ENCODE peak calls at places on chromosomes 4 and X, in ten cellular contexts. M, K, V, D, P, F, X, J, N and U are unnamed samples.

GRCh38 chr4:130336585-130337217 is 1240.7 kb downstream of the C4orf33 start:
- DNase-seq in N (no peak), D (no peak), X (no peak), V (peak; percentile 27), J (no peak), M (no peak), P (no peak), F (peak; percentile 47), K (no peak), U (no peak)

GRCh38 chrX:112901821-112902732 is 61.4 kb upstream of the AMOT start:
- DNase-seq in J (no peak), K (no peak), M (no peak), N (no peak), P (no peak), D (no peak), V (no peak), F (no peak), X (no peak), U (no peak)

GRCh38 chr4:122576261-122577188 is 44.3 kb downstream of the IL21 start:
- DNase-seq in X (no peak), D (no peak), J (peak; percentile 36), N (no peak), M (no peak), F (peak; percentile 75), K (no peak), V (peak; percentile 67), P (peak; percentile 66), U (no peak)

GRCh38 chr4:7608043-7608442 is 173.3 kb upstream of the PSAPL1 start:
- DNase-seq in N (no peak), K (no peak), V (no peak), D (no peak), J (no peak), X (no peak), M (no peak), P (no peak), F (no peak), U (no peak)

GRCh38 chr4:39032218-39033085 is at the start of gene TMEM156:
- DNase-seq in J (no peak), D (no peak), N (no peak), P (peak; percentile 69), X (no peak), K (no peak), V (no peak), F (no peak), M (no peak), U (no peak)

GRCh38 chr4:169791527-169792156 is 33.9 kb upstream of the HPF1 start:
- DNase-seq in K (no peak), J (peak; percentile 64), N (no peak), X (peak; percentile 66), D (no peak), P (peak; percentile 53), V (peak; percentile 66), F (peak; percentile 73), M (peak; percentile 26), U (peak; percentile 89)

GRCh38 chr4:134585972-134586371 is 384.4 kb upstream of the PABPC4L start:
- DNase-seq in D (no peak), J (peak; percentile 58), X (no peak), V (no peak), K (no peak), P (no peak), F (no peak), N (no peak), M (no peak), U (no peak)

GRCh38 chrX:130772313-130773140 is 130.5 kb downstream of the ENOX2 start:
- DNase-seq in X (no peak), F (no peak), N (no peak), V (peak; percentile 50), M (no peak), J (no peak), P (peak; percentile 47), K (no peak), D (no peak), U (no peak)

GRCh38 chrX:65706041-65706828 is 38.8 kb downstream of the MSN start:
- DNase-seq in V (peak; percentile 9), P (no peak), M (no peak), N (no peak), J (no peak), D (no peak), K (peak; percentile 85), X (no peak), F (no peak), U (no peak)

GRCh38 chr4:8319061-8319460 is 49.5 kb downstream of the HTRA3 start:
- DNase-seq in X (no peak), J (no peak), V (no peak), F (no peak), K (no peak), P (no peak), N (no peak), D (no peak), M (no peak), U (no peak)

GRCh38 chr4:167177925-167178324 is 56.4 kb downstream of the SPOCK3 start:
- DNase-seq in X (no peak), M (no peak), N (no peak), V (peak; percentile 23), D (no peak), P (no peak), K (no peak), F (no peak), J (no peak), U (no peak)

GRCh38 chr4:119106036-119107000 is 29.3 kb upstream of the MYOZ2 start:
- DNase-seq in M (no peak), F (no peak), X (no peak), K (no peak), V (no peak), P (no peak), D (no peak), N (no peak), J (no peak), U (no peak)

GRCh38 chr4:105327222-105327621 is 146.6 kb downstream of the PPA2 start:
- DNase-seq in F (no peak), M (no peak), D (no peak), J (no peak), N (no peak), P (no peak), K (no peak), V (no peak), X (no peak), U (no peak)

GRCh38 chr4:7460591-7460990 is 25.9 kb upstream of the PSAPL1 start:
- DNase-seq in K (no peak), P (peak; percentile 25), X (no peak), N (no peak), D (no peak), J (no peak), V (no peak), F (no peak), M (peak; percentile 81), U (peak; percentile 48)

DNA sequence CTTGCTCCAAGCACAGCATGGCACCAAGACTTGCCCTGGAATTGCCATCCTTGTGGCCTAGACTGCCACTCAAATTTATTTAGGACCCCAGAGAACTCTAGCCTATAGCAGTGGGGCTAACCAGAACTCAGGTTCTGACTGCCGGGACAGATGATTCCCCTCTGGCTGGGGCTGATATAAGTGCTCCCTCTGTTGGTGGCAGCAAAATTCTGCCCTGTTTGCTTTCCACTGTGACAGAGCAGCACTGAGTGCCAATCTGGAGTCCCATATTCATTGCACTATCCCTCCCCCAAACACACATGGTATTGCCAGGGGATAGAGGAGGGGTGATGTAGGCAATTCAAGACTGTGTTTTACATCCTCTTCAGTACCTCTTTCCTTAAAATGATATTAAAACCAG is 1081.9 kb downstream of the FAT4 start:
- DNase-seq in F (peak; percentile 3), N (no peak), K (no peak), J (no peak), P (no peak), V (no peak), D (no peak), X (peak; percentile 25), M (no peak), U (no peak)
- TF ChIP-seq CTCF in F (peak; percentile 40), N (no peak), K (no peak), J (no peak), P (no peak), V (no peak), D (no peak), X (no peak), M (no peak), U (no peak)

GRCh38 chr4:4327652-4328121 is 37.6 kb downstream of the ZBTB49 start:
- DNase-seq in F (peak; percentile 91), N (peak; percentile 40), X (peak; percentile 85), K (peak; percentile 50), P (peak; percentile 85), J (peak; percentile 72), M (peak; percentile 26), D (no peak), V (peak; percentile 31), U (peak; percentile 58)
- TF ChIP-seq CTCF in F (peak; percentile 77), N (peak; percentile 49), X (no peak), K (no peak), P (peak; percentile 77), J (peak; percentile 53), M (no peak), D (no peak), V (peak; percentile 71), U (peak; percentile 30)

DNA sequence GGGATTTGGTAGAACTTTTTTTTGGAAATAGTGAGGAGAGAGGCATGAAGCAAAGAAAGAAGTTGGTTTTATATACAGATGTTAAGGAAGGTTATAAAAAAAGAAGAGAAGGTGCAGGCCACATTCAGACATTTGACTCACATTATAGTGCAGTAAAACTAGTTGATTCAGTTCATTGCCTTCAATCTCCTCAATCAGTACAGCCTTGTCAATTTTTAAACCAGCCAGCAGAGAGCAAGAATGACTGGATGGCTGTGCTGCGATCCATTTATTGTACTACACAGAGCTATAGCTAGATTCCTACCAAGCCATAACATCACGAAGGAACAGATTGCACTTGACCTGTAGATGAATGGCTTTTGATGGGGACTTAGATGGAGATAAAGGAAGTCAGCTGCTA is 79.7 kb upstream of the LSM6 start:
- DNase-seq in K (no peak), P (no peak), N (no peak), V (no peak), X (no peak), D (no peak), F (no peak), J (no peak), M (no peak), U (no peak)
- TF ChIP-seq CTCF in K (no peak), P (no peak), N (no peak), V (no peak), X (no peak), D (no peak), F (no peak), J (no peak), M (no peak), U (no peak)

GRCh38 chrX:46649421-46650260 is 76.1 kb downstream of the CHST7 start:
- DNase-seq in F (peak; percentile 71), M (peak; percentile 46), X (peak; percentile 26), N (no peak), V (no peak), P (no peak), J (peak; percentile 53), D (no peak), K (no peak), U (no peak)

GRCh38 chrX:46648660-46649059 is 75.1 kb downstream of the CHST7 start:
- DNase-seq in P (no peak), X (no peak), V (no peak), N (no peak), D (no peak), F (peak; percentile 50), J (no peak), K (no peak), M (no peak), U (no peak)

DNA sequence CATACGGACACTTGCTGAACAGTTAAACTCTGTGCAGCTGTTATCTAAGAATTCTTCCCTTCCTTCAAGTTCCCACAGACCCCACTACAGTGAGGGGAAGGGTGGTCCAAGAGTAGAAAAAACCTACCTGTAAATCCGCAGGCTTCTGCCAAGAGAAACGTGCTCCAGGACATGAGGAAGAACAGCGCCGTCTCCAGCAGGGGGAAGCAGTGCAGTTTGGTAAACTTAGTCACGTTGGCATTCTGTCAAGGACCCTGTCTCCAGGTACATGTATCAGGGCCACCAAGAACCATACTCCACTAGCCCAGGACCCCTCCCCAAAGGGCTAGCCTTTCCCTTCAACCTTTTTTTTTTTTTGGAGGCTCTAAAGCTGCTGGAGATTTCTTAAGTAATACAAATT is 79.9 kb downstream of the CHST7 start:
- DNase-seq in X (peak; percentile 54), D (no peak), N (no peak), J (peak; percentile 34), K (no peak), M (no peak), V (peak; percentile 23), P (peak; percentile 29), F (peak; percentile 44), U (peak; percentile 15)
- TF ChIP-seq CTCF in X (no peak), D (no peak), N (peak; percentile 41), J (no peak), K (no peak), M (no peak), V (peak; percentile 35), P (peak; percentile 39), F (peak; percentile 45), U (no peak)